ENCODE peak calls at places on chromosomes 1 and 21, in six cellular contexts. F is AG10803, M is psoas muscle, T is brain microvascular endothelial cell, E is IMR-90, A is AG04449. U is an unnamed sample.

GRCh38 chr1:60874703-60875102 is 207.7 kb upstream of the NFIA start:
- DNase-seq in E (peak), M (no peak), F (peak), A (no peak), T (peak), U (peak)

GRCh38 chr1:166032901-166033371 is 133.9 kb downstream of the FAM78B start:
- DNase-seq in F (no peak), E (no peak), T (no peak), M (peak), A (no peak), U (no peak)

GRCh38 chr21:17455451-17455850 is 57.4 kb upstream of the CXADR start:
- DNase-seq in E (no peak), F (no peak), M (no peak), A (no peak), T (no peak), U (no peak)

GRCh38 chr1:169623132-169623926 is 6.6 kb downstream of the SELP start:
- DNase-seq in T (no peak), E (no peak), A (no peak), M (no peak), F (no peak), U (no peak)

GRCh38 chr1:207676153-207676552 is 31.2 kb downstream of the CR1L start:
- DNase-seq in M (no peak), A (no peak), F (no peak), E (no peak), T (no peak), U (no peak)

GRCh38 chr1:12772520-12772919 is 1.0 kb upstream of the PRAMEF12 start:
- DNase-seq in A (no peak), E (no peak), F (no peak), T (no peak), M (no peak), U (no peak)

GRCh38 chr21:44616591-44616926 is 4.7 kb downstream of the KRTAP10-8 start:
- DNase-seq in T (no peak), F (no peak), A (no peak), M (no peak), E (no peak), U (no peak)

GRCh38 chr1:43140583-43140982 is 31.5 kb downstream of the EBNA1BP2 start:
- DNase-seq in A (no peak), T (no peak), E (no peak), M (no peak), F (no peak), U (no peak)

GRCh38 chr1:65630855-65631254 is 161.8 kb upstream of the PDE4B start:
- DNase-seq in T (peak), A (peak), E (peak), M (no peak), F (no peak), U (peak)

GRCh38 chr1:74502432-74502831 is 10.0 kb downstream of the LRRC53 start:
- DNase-seq in A (no peak), F (peak), M (no peak), T (peak), E (peak), U (peak)

GRCh38 chr1:186082235-186082937 is 292.7 kb downstream of the TPR start:
- DNase-seq in T (peak), M (peak), F (peak), E (peak), A (peak), U (peak)

GRCh38 chr1:230561570-230561969 is 80.7 kb upstream of the COG2 start:
- DNase-seq in E (no peak), A (no peak), M (no peak), T (no peak), F (no peak), U (no peak)

GRCh38 chr1:29649375-29650040 is 413.2 kb downstream of the PTPRU start:
- DNase-seq in M (no peak), E (no peak), F (no peak), A (no peak), T (no peak), U (no peak)

GRCh38 chr21:37712204-37712934 is 203.9 kb downstream of the KCNJ6 start:
- DNase-seq in A (no peak), E (peak), T (peak), M (peak), F (peak), U (peak)

GRCh38 chr1:6774381-6774780 is 10.9 kb upstream of the CAMTA1 start:
- DNase-seq in E (no peak), A (no peak), T (no peak), M (no peak), F (no peak), U (no peak)

GRCh38 chr21:29078884-29079765 is 5.7 kb upstream of the CCT8 start:
- DNase-seq in T (no peak), A (no peak), E (no peak), F (no peak), M (no peak), U (no peak)

GRCh38 chr1:232890340-232890953 is 60.0 kb upstream of the NTPCR start:
- DNase-seq in E (no peak), A (no peak), T (no peak), F (no peak), M (no peak), U (no peak)

GRCh38 chr1:212670882-212671281 is 28.8 kb downstream of the BATF3 start:
- DNase-seq in T (no peak), F (no peak), E (no peak), A (no peak), M (no peak), U (no peak)

GRCh38 chr1:39474810-39475209 is 16.6 kb upstream of the BMP8A start:
- DNase-seq in M (no peak), T (no peak), F (no peak), E (no peak), A (no peak), U (no peak)

GRCh38 chr1:198246331-198246730 is 89.5 kb downstream of the NEK7 start:
- DNase-seq in A (no peak), E (no peak), F (no peak), M (no peak), T (no peak), U (no peak)

GRCh38 chr1:1979482-1980165 is 24.0 kb downstream of the CFAP74 start:
- DNase-seq in T (no peak), E (no peak), F (no peak), M (no peak), A (no peak), U (no peak)

GRCh38 chr1:76764638-76765572 is 102.4 kb upstream of the ST6GALNAC5 start:
- DNase-seq in M (no peak), T (no peak), F (no peak), E (no peak), A (no peak), U (peak)

GRCh38 chr1:39649786-39650185 is 10.3 kb upstream of the HEYL start:
- DNase-seq in A (no peak), E (no peak), T (no peak), M (no peak), F (no peak), U (no peak)

GRCh38 chr1:225462429-225462713 is 34.5 kb upstream of the LBR start:
- DNase-seq in F (no peak), M (peak), E (no peak), A (no peak), T (no peak), U (no peak)
- H3K4me3 ChIP-seq in F (no peak), M (no peak), E (no peak), A (no peak), T (no peak), U (no peak)

GRCh38 chr1:27031235-27032118 is 18.8 kb upstream of the TENT5B start:
- DNase-seq in E (peak), M (peak), T (peak), F (peak), A (no peak), U (peak)
- TF ChIP-seq CTCF in E (no peak), M (no peak), T (no peak), F (no peak), A (no peak), U (no peak)

GRCh38 chr1:231677442-231677841 is 50.9 kb downstream of the DISC1 start:
- DNase-seq in M (no peak), F (no peak), A (no peak), T (no peak), E (no peak), U (no peak)

GRCh38 chr1:231676487-231676886 is 49.9 kb downstream of the DISC1 start:
- DNase-seq in M (no peak), A (no peak), T (no peak), E (no peak), F (peak), U (no peak)

GRCh38 chr1:231674575-231674974 is 48.0 kb downstream of the DISC1 start:
- DNase-seq in A (no peak), M (no peak), E (no peak), F (no peak), T (no peak), U (no peak)

GRCh38 chr1:231679109-231679508 is 52.5 kb downstream of the DISC1 start:
- DNase-seq in A (no peak), T (no peak), F (no peak), M (no peak), E (no peak), U (no peak)

GRCh38 chr1:231678021-231678432 is 51.4 kb downstream of the DISC1 start:
- DNase-seq in E (peak), M (no peak), F (peak), T (peak), A (no peak), U (no peak)
- H3K4me3 ChIP-seq in E (no peak), M (no peak), F (no peak), T (no peak), A (no peak), U (no peak)

GRCh38 chr1:9181990-9182783 is 52.4 kb upstream of the H6PD start:
- DNase-seq in E (no peak), A (no peak), T (no peak), M (no peak), F (peak), U (peak)
- TF ChIP-seq CTCF in E (peak), A (peak), T (no peak), M (no peak), F (no peak), U (no peak)

U was measured in cardiac fibroblast.